ENCODE peak calls at places on chromosomes 2 and 18, in four cellular contexts. One of them, this sample, is unnamed.

GRCh38 chr2:100814043-100814442 is 5.9 kb upstream of the NPAS2 start:
- DNase-seq in cardiac muscle cell: no peak
- DNase-seq in AG08395: no peak
- DNase-seq in glutamatergic neuron: no peak
- DNase-seq in this sample: no peak

GRCh38 chr2:19353721-19354050 is 4.7 kb downstream of the OSR1 start:
- DNase-seq in cardiac muscle cell: no peak
- DNase-seq in AG08395: no peak
- DNase-seq in glutamatergic neuron: no peak
- DNase-seq in this sample: no peak

GRCh38 chr2:62266433-62267038 is 70.6 kb downstream of the B3GNT2 start:
- DNase-seq in cardiac muscle cell: peak
- DNase-seq in AG08395: peak
- DNase-seq in glutamatergic neuron: no peak
- DNase-seq in this sample: no peak

GRCh38 chr18:43078485-43079092 is 36.9 kb downstream of the RIT2 start:
- DNase-seq in cardiac muscle cell: no peak
- DNase-seq in AG08395: no peak
- DNase-seq in glutamatergic neuron: no peak
- DNase-seq in this sample: peak

GRCh38 chr2:135916232-135916631 is 40.0 kb upstream of the MCM6 start:
- DNase-seq in cardiac muscle cell: peak
- DNase-seq in AG08395: peak
- DNase-seq in glutamatergic neuron: no peak
- DNase-seq in this sample: no peak

GRCh38 chr2:3476386-3477033 is 42.8 kb downstream of the ADI1 start:
- DNase-seq in cardiac muscle cell: no peak
- DNase-seq in AG08395: no peak
- DNase-seq in glutamatergic neuron: no peak
- DNase-seq in this sample: no peak

GRCh38 chr18:35710581-35710980 is 129.0 kb downstream of the GALNT1 start:
- DNase-seq in cardiac muscle cell: no peak
- DNase-seq in AG08395: no peak
- DNase-seq in glutamatergic neuron: no peak
- DNase-seq in this sample: no peak

GRCh38 chr18:37253424-37254255 is 312.0 kb downstream of the CELF4 start:
- DNase-seq in cardiac muscle cell: peak
- DNase-seq in AG08395: peak
- DNase-seq in glutamatergic neuron: peak
- DNase-seq in this sample: peak

GRCh38 chr2:217392930-217393584 is 533.2 kb upstream of the TNP1 start:
- DNase-seq in cardiac muscle cell: no peak
- DNase-seq in AG08395: no peak
- DNase-seq in glutamatergic neuron: no peak
- DNase-seq in this sample: no peak

GRCh38 chr2:46067501-46068292 is 229.5 kb upstream of the EPAS1 start:
- DNase-seq in cardiac muscle cell: peak
- DNase-seq in AG08395: peak
- DNase-seq in glutamatergic neuron: no peak
- DNase-seq in this sample: no peak

GRCh38 chr2:236380051-236380612 is 115.9 kb upstream of the ASB18 start:
- DNase-seq in cardiac muscle cell: no peak
- DNase-seq in AG08395: no peak
- DNase-seq in glutamatergic neuron: no peak
- DNase-seq in this sample: no peak

GRCh38 chr2:122328811-122329210 is 573.4 kb downstream of the TSN start:
- DNase-seq in cardiac muscle cell: no peak
- DNase-seq in AG08395: no peak
- DNase-seq in glutamatergic neuron: no peak
- DNase-seq in this sample: no peak

GRCh38 chr2:9256570-9257043 is 50.0 kb downstream of the ASAP2 start:
- DNase-seq in cardiac muscle cell: no peak
- DNase-seq in AG08395: peak
- DNase-seq in glutamatergic neuron: no peak
- DNase-seq in this sample: no peak

GRCh38 chr2:146323564-146323963 is 1521.3 kb upstream of the ACVR2A start:
- DNase-seq in cardiac muscle cell: no peak
- DNase-seq in AG08395: no peak
- DNase-seq in glutamatergic neuron: no peak
- DNase-seq in this sample: no peak

GRCh38 chr2:102736174-102736606 is 25.6 kb upstream of the TMEM182 start:
- DNase-seq in cardiac muscle cell: peak
- DNase-seq in AG08395: peak
- DNase-seq in glutamatergic neuron: peak
- DNase-seq in this sample: peak

GRCh38 chr2:32697156-32697555 is 69.3 kb downstream of the TTC27 start:
- DNase-seq in cardiac muscle cell: peak
- DNase-seq in AG08395: peak
- DNase-seq in glutamatergic neuron: no peak
- DNase-seq in this sample: no peak

GRCh38 chr2:84441036-84441435 is 18.0 kb downstream of the SUCLG1 start:
- DNase-seq in cardiac muscle cell: peak
- DNase-seq in AG08395: no peak
- DNase-seq in glutamatergic neuron: no peak
- DNase-seq in this sample: no peak

GRCh38 chr2:141994066-141994465 is 136.8 kb downstream of the LRP1B start:
- DNase-seq in cardiac muscle cell: no peak
- DNase-seq in AG08395: no peak
- DNase-seq in glutamatergic neuron: no peak
- DNase-seq in this sample: no peak

GRCh38 chr2:126885701-126886121 is 13.0 kb upstream of the TEX51 start:
- DNase-seq in cardiac muscle cell: peak
- DNase-seq in AG08395: peak
- DNase-seq in glutamatergic neuron: no peak
- DNase-seq in this sample: no peak

GRCh38 chr2:10971131-10971854 is 59.6 kb downstream of the KCNF1 start:
- DNase-seq in cardiac muscle cell: no peak
- DNase-seq in AG08395: no peak
- DNase-seq in glutamatergic neuron: no peak
- DNase-seq in this sample: no peak

GRCh38 chr2:196592912-196593881 is 46.3 kb upstream of the CCDC150 start:
- DNase-seq in cardiac muscle cell: peak
- DNase-seq in AG08395: peak
- DNase-seq in glutamatergic neuron: peak
- DNase-seq in this sample: peak

GRCh38 chr2:5685225-5685624 is 7.0 kb upstream of the SOX11 start:
- DNase-seq in cardiac muscle cell: no peak
- DNase-seq in AG08395: no peak
- DNase-seq in glutamatergic neuron: no peak
- DNase-seq in this sample: no peak

GRCh38 chr2:195022514-195022842 is 634.5 kb upstream of the SLC39A10 start:
- DNase-seq in cardiac muscle cell: no peak
- DNase-seq in AG08395: no peak
- DNase-seq in glutamatergic neuron: no peak
- DNase-seq in this sample: no peak

GRCh38 chr2:181683518-181684453 is 3.5 kb upstream of the NEUROD1 start:
- DNase-seq in cardiac muscle cell: peak
- DNase-seq in AG08395: peak
- DNase-seq in glutamatergic neuron: peak
- DNase-seq in this sample: peak

GRCh38 chr18:48106976-48107781 is 176.7 kb upstream of the SMAD2 start:
- DNase-seq in cardiac muscle cell: no peak
- DNase-seq in AG08395: no peak
- DNase-seq in glutamatergic neuron: no peak
- DNase-seq in this sample: no peak

This sample was measured in D341Med.